ENCODE peak calls at places on chromosomes 3 and 15, in nine cellular contexts. R is uterus, A is glutamatergic neuron, N is breast epithelium, I is GM20000, E is WTC11, V is fibroblast of lung, C is tibial artery, F is DND-41. P is an unnamed sample.

GRCh38 chr15:100457201-100457600 is 71.5 kb downstream of the CERS3 start:
- DNase-seq in I (no peak), N (no peak), E (no peak), V (peak; percentile 47), A (no peak), F (no peak), R (no peak), C (no peak), P (no peak)

GRCh38 chr3:165206454-165207266 is 10.5 kb upstream of the SLITRK3 start:
- DNase-seq in A (peak; percentile 78), F (peak; percentile 18), N (peak; percentile 63), R (peak; percentile 71), I (peak; percentile 70), V (peak; percentile 81), C (peak; percentile 59), E (peak; percentile 72), P (peak; percentile 55)

GRCh38 chr15:71114887-71115566 is at the start of gene THSD4:
- DNase-seq in A (peak; percentile 91), N (peak; percentile 76), C (peak; percentile 52), E (peak; percentile 91), F (no peak), R (peak; percentile 71), V (peak; percentile 69), I (peak; percentile 92), P (peak; percentile 73)

GRCh38 chr15:74188216-74188615 is 14.4 kb downstream of the STRA6 start:
- DNase-seq in F (no peak), R (no peak), C (no peak), V (no peak), E (no peak), I (no peak), N (no peak), A (no peak), P (no peak)

GRCh38 chr3:194638991-194639605 is 5.9 kb upstream of the TMEM44 start:
- DNase-seq in E (no peak), R (no peak), A (no peak), N (no peak), F (no peak), I (no peak), C (no peak), V (no peak), P (no peak)

GRCh38 chr3:33441322-33441976 is 1.2 kb upstream of the UBP1 start:
- DNase-seq in N (peak; percentile 54), V (no peak), E (no peak), I (no peak), F (no peak), R (peak; percentile 66), A (no peak), C (peak; percentile 74), P (peak; percentile 63)

GRCh38 chr15:52078876-52079700 is 33.5 kb downstream of the BCL2L10 start:
- DNase-seq in N (peak; percentile 80), C (peak; percentile 81), F (peak; percentile 81), I (peak; percentile 68), E (peak; percentile 94), V (peak; percentile 72), A (peak; percentile 94), R (peak; percentile 78), P (peak; percentile 92)

GRCh38 chr3:9915252-9916141 is 1.4 kb upstream of the IL17RC start:
- DNase-seq in N (peak; percentile 67), I (peak; percentile 63), E (peak; percentile 68), F (no peak), A (peak; percentile 82), V (peak; percentile 59), R (peak; percentile 78), C (peak; percentile 81), P (peak; percentile 32)

GRCh38 chr15:40070166-40070557 is 31.2 kb upstream of the SRP14 start:
- DNase-seq in F (no peak), E (no peak), C (no peak), A (no peak), N (no peak), I (no peak), V (no peak), R (no peak), P (no peak)

GRCh38 chr3:133301194-133301593 is 98.7 kb upstream of the BFSP2 start:
- DNase-seq in C (no peak), R (no peak), N (no peak), A (no peak), F (no peak), V (peak; percentile 25), I (no peak), E (no peak), P (no peak)

GRCh38 chr3:140863481-140864084 is 78.1 kb upstream of the SLC25A36 start:
- DNase-seq in R (peak; percentile 42), F (peak; percentile 53), C (peak; percentile 36), A (peak; percentile 46), N (no peak), V (peak; percentile 63), I (peak; percentile 52), E (peak; percentile 58), P (peak; percentile 69)

GRCh38 chr15:30859091-30859874 is 44.4 kb upstream of the FAN1 start:
- DNase-seq in R (no peak), I (peak; percentile 30), V (peak; percentile 43), E (no peak), N (no peak), A (no peak), F (no peak), C (no peak), P (peak; percentile 10)

GRCh38 chr3:52108302-52109232 is 45.7 kb downstream of the POC1A start:
- DNase-seq in A (no peak), N (no peak), E (peak; percentile 30), R (peak; percentile 52), I (no peak), C (peak; percentile 58), F (no peak), V (peak; percentile 28), P (no peak)

GRCh38 chr15:28977377-28978010 is 91.7 kb downstream of the APBA2 start:
- DNase-seq in I (no peak), N (no peak), E (no peak), F (no peak), R (no peak), V (peak; percentile 96), A (no peak), C (no peak), P (no peak)

GRCh38 chr3:175295248-175296000 is 436.3 kb downstream of the NAALADL2 start:
- DNase-seq in I (no peak), C (no peak), R (no peak), A (no peak), V (no peak), E (no peak), F (no peak), N (no peak), P (no peak)

GRCh38 chr3:52451237-52452083 is 2.4 kb downstream of the TNNC1 start:
- DNase-seq in E (no peak), I (no peak), A (no peak), F (no peak), V (no peak), N (no peak), C (no peak), R (no peak), P (no peak)

GRCh38 chr3:167989999-167990398 is 105.7 kb downstream of the GOLIM4 start:
- DNase-seq in I (no peak), F (no peak), V (no peak), A (no peak), E (no peak), C (no peak), N (no peak), R (no peak), P (no peak)
- TF ChIP-seq CTCF in I (no peak), F (no peak), V (no peak), A (no peak), E (no peak), C (no peak), N (no peak), R (no peak), P (no peak)

GRCh38 chr15:48963524-48964113 is at the start of gene SHC4:
- DNase-seq in A (peak; percentile 63), F (no peak), I (peak; percentile 69), R (peak; percentile 68), C (peak; percentile 65), V (peak; percentile 90), N (peak; percentile 56), E (peak; percentile 60), P (peak; percentile 35)
- TF ChIP-seq CTCF in A (no peak), F (no peak), I (no peak), R (peak; percentile 17), C (no peak), V (peak; percentile 21), N (no peak), E (no peak), P (no peak)

DNA sequence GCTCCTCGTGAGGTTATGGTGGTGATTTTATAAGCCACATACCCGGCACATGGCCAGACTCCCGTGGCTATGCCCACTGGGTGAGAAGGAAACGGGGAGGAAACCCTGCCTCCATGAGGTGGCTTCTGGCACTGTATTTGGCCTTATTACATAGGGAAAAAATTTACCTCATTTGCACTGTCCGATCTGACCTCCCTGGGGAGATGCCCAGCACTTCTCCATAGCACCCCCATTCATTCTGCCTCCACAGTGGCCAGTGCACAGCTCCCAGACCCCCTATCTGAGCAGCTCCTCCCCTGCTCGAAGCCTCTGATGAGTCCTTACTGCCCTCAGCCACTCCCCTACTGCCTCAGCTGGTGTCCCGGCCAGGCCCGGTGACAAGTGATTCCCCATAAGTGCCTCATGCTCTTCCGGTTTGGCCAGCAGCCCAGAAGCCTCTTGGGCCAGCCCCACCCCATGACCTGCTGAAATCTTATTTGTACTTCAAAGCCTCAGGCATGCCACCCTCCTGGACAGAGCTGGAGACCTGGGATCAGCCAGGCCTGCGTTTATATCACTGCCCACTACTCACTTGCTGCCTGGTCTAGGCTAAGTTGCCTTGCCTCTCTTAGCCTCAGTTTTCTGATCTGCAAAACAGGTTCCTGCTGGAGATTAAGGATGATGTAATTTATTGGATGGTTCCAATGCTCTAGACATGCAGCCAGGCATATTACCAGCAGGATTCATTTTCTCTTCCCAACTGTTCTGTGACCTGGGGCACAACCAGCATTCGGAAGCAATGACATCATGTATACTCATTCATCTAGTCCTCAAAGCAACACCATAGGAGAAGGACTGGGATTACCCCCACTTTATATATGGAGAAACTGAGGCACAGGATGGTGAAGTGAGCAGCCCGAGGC is 30.6 kb upstream of the SLC6A6 start:
- DNase-seq in N (peak; percentile 75), I (peak; percentile 51), V (peak; percentile 61), F (no peak), E (no peak), C (peak; percentile 66), A (no peak), R (peak; percentile 36), P (peak; percentile 11)
- TF ChIP-seq CTCF in N (no peak), I (no peak), V (no peak), F (no peak), E (no peak), C (no peak), A (no peak), R (no peak), P (no peak)

GRCh38 chr3:71010731-71011455 is 572.6 kb downstream of the FOXP1 start:
- DNase-seq in F (peak; percentile 45), N (no peak), R (no peak), E (no peak), A (no peak), C (no peak), V (no peak), I (peak; percentile 53), P (peak; percentile 91)

GRCh38 chr3:71011565-71012287 is 571.8 kb downstream of the FOXP1 start:
- DNase-seq in C (no peak), E (no peak), A (no peak), I (no peak), N (no peak), R (no peak), F (no peak), V (peak; percentile 27), P (no peak)

GRCh38 chr3:71005797-71006321 is 577.7 kb downstream of the FOXP1 start:
- DNase-seq in C (no peak), V (no peak), A (no peak), I (no peak), N (no peak), F (no peak), R (no peak), E (no peak), P (no peak)

GRCh38 chr3:71008350-71008923 is 575.1 kb downstream of the FOXP1 start:
- DNase-seq in N (no peak), I (no peak), V (no peak), R (no peak), F (no peak), A (no peak), C (no peak), E (no peak), P (no peak)

GRCh38 chr3:71006810-71007785 is 576.4 kb downstream of the FOXP1 start:
- DNase-seq in R (no peak), A (no peak), I (peak; percentile 14), F (no peak), V (peak; percentile 51), N (no peak), C (no peak), E (no peak), P (no peak)
- TF ChIP-seq CTCF in R (peak; percentile 50), A (peak; percentile 53), I (no peak), F (peak; percentile 50), V (peak; percentile 14), N (peak; percentile 23), C (peak; percentile 39), E (no peak), P (peak; percentile 63)